ENCODE peak calls at places on chromosomes 1 and 21, in seven cellular contexts. P is activated naive CD4-positive, alpha-beta T cell treated with anti-CD3 and anti-CD28 coated beads, Interleukin-2, amount 50 U/mL, for 16 hours; V is lower lobe of right lung; Z is GM12878; Y is T1000; S is A673; T is mesendoderm. G is an unnamed sample.
A peak's percentile ranks its signal among the peaks of the same experiment; 100 is the strongest.

GRCh38 chr1:55610203-55610602 is 395.0 kb upstream of the USP24 start:
- DNase-seq in P (no peak), V (no peak), Z (no peak), Y (no peak), S (no peak), T (no peak), G (peak; percentile 48)

GRCh38 chr21:45078877-45079281 is 4.5 kb downstream of the ADARB1 start:
- DNase-seq in P (peak; percentile 69), V (no peak), Z (no peak), Y (no peak), S (no peak), T (no peak), G (no peak)

GRCh38 chr21:42799948-42800347 is 79.4 kb downstream of the WDR4 start:
- DNase-seq in P (no peak), V (no peak), Z (no peak), Y (no peak), S (no peak), T (no peak), G (no peak)

GRCh38 chr1:91617242-91617837 is 116.7 kb downstream of the CDC7 start:
- DNase-seq in P (no peak), V (peak; percentile 55), Z (no peak), Y (no peak), S (peak; percentile 17), T (peak; percentile 72), G (peak; percentile 56)

GRCh38 chr1:245092638-245092976 is 62.2 kb upstream of the KIF26B start:
- DNase-seq in P (no peak), V (no peak), Z (no peak), Y (no peak), S (no peak), T (no peak), G (no peak)

GRCh38 chr1:56703747-56704146 is 58.6 kb downstream of the PRKAA2 start:
- DNase-seq in P (no peak), V (no peak), Z (no peak), Y (no peak), S (no peak), T (no peak), G (no peak)

GRCh38 chr1:174777262-174777661 is 222.5 kb upstream of the CACYBP start:
- DNase-seq in P (no peak), V (no peak), Z (no peak), Y (no peak), S (no peak), T (no peak), G (no peak)

GRCh38 chr1:233261615-233262168 is 33.8 kb downstream of the PCNX2 start:
- DNase-seq in P (no peak), V (no peak), Z (no peak), Y (no peak), S (no peak), T (no peak), G (no peak)

GRCh38 chr1:89633745-89634625 is 1.1 kb downstream of the LRRC8C start:
- DNase-seq in P (peak; percentile 42), V (no peak), Z (no peak), Y (no peak), S (peak; percentile 18), T (peak; percentile 47), G (no peak)